ENCODE peak calls at places on chromosome 1, in seven cellular contexts. E, H, J, K, V, M and P are unnamed samples. For H3K36me3, the result is how much of the 10 kb centered on the place peaks cover.

GRCh38 chr1:2784854-2785630 is 16.5 kb downstream of the TTC34 start:
- DNase-seq in K (peak), V (no peak), M (no peak), J (no peak), E (no peak), H (no peak), P (no peak)

GRCh38 chr1:160544647-160545046 is 21.6 kb upstream of the SLAMF6 start:
- DNase-seq in V (peak), K (no peak), H (no peak), M (peak), J (peak), E (no peak), P (no peak)

GRCh38 chr1:209648931-209649776 is 3.1 kb downstream of the LAMB3 start:
- DNase-seq in E (no peak), J (no peak), V (no peak), H (peak), M (no peak), K (no peak), P (no peak)

GRCh38 chr1:26340047-26340481 is 13.9 kb downstream of the CRYBG2 start:
- DNase-seq in M (no peak), E (no peak), K (no peak), V (no peak), H (no peak), J (no peak), P (no peak)

GRCh38 chr1:172273668-172274396 is 146.7 kb upstream of the C1orf105 start:
- DNase-seq in E (no peak), H (no peak), V (no peak), J (no peak), K (no peak), M (no peak), P (no peak)

GRCh38 chr1:247613405-247613804 is 8.0 kb downstream of the OR2G3 start:
- DNase-seq in K (no peak), V (no peak), M (no peak), E (no peak), H (no peak), J (no peak), P (no peak)

GRCh38 chr1:201538618-201539551 is at the start of gene NAV1:
- DNase-seq in V (peak), K (peak), E (peak), H (peak), M (no peak), J (no peak), P (no peak)

GRCh38 chr1:226624526-226624925 is 76.0 kb downstream of the STUM start:
- DNase-seq in E (peak), K (peak), V (no peak), J (no peak), M (no peak), H (no peak), P (no peak)

GRCh38 chr1:32208891-32209309 is at the start of gene DCDC2B:
- DNase-seq in J (no peak), H (no peak), E (peak), V (peak), K (no peak), M (no peak), P (no peak)

GRCh38 chr1:198878566-198878965 is 239.7 kb downstream of the PTPRC start:
- DNase-seq in K (no peak), V (no peak), E (no peak), J (no peak), M (no peak), H (no peak), P (no peak)

GRCh38 chr1:234212764-234213406 is 160.4 kb upstream of the COA6 start:
- DNase-seq in H (no peak), K (no peak), V (peak), J (peak), E (no peak), M (no peak), P (peak)

GRCh38 chr1:37755290-37755689 is 9.6 kb downstream of the EPHA10 start:
- DNase-seq in J (no peak), H (no peak), M (no peak), V (no peak), E (no peak), K (no peak), P (no peak)

GRCh38 chr1:6348511-6349191 is 44.9 kb downstream of the ACOT7 start:
- DNase-seq in E (no peak), J (peak), K (peak), M (peak), V (no peak), H (peak), P (no peak)

GRCh38 chr1:7313081-7313546 is 458.0 kb upstream of the VAMP3 start:
- DNase-seq in V (no peak), E (no peak), K (no peak), M (no peak), J (no peak), H (peak), P (no peak)

GRCh38 chr1:26744075-26744958 is 43.4 kb upstream of the PIGV start:
- DNase-seq in J (peak), E (peak), H (peak), M (peak), K (peak), V (peak), P (peak)

GRCh38 chr1:224175615-224176014 is 7.4 kb upstream of the DEGS1 start:
- DNase-seq in H (no peak), V (peak), K (peak), M (peak), J (no peak), E (no peak), P (no peak)

GRCh38 chr1:21742578-21742977 is 40.4 kb downstream of the USP48 start:
- DNase-seq in V (no peak), J (no peak), M (no peak), K (no peak), E (no peak), H (peak), P (no peak)

GRCh38 chr1:34693081-34693480 is 61.8 kb upstream of the GJB5 start:
- DNase-seq in K (no peak), J (no peak), H (no peak), V (no peak), M (no peak), E (no peak), P (no peak)

GRCh38 chr1:116126281-116126680 is 15.1 kb downstream of the MAB21L3 start:
- DNase-seq in H (no peak), J (peak), E (no peak), K (no peak), M (no peak), V (no peak), P (no peak)

GRCh38 chr1:36699113-36699512 is 216.4 kb upstream of the CSF3R start:
- DNase-seq in H (no peak), E (no peak), J (no peak), V (no peak), K (no peak), M (no peak), P (no peak)

GRCh38 chr1:113760102-113760804 is 967 bp upstream of the PHTF1 start:
- DNase-seq in H (no peak), V (no peak), J (no peak), M (no peak), E (no peak), K (no peak), P (no peak)

GRCh38 chr1:51070011-51070410 is 32.0 kb upstream of the C1orf185 start:
- DNase-seq in V (no peak), J (no peak), K (no peak), M (no peak), H (no peak), E (no peak), P (no peak)

GRCh38 chr1:91506071-91506470 is 5.4 kb downstream of the CDC7 start:
- DNase-seq in J (no peak), M (no peak), K (no peak), E (no peak), H (no peak), V (no peak), P (no peak)

GRCh38 chr1:116465477-116465844 is 92.4 kb downstream of the ATP1A1 start:
- DNase-seq in V (no peak), M (no peak), K (no peak), E (no peak), H (no peak), J (no peak), P (no peak)

GRCh38 chr1:940121-941026 is 16.7 kb downstream of the SAMD11 start:
- DNase-seq in J (no peak), M (no peak), H (peak), E (no peak), V (peak), K (no peak), P (no peak)

GRCh38 chr1:116286541-116286971 is 86.5 kb upstream of the ATP1A1 start:
- DNase-seq in M (no peak), V (no peak), H (peak), K (no peak), E (no peak), J (no peak), P (no peak)

GRCh38 chr1:196180847-196181593 is 427.2 kb downstream of the KCNT2 start:
- DNase-seq in K (no peak), M (no peak), V (no peak), J (no peak), H (peak), E (no peak), P (no peak)

GRCh38 chr1:84253041-84253440 is 48.5 kb upstream of the SAMD13 start:
- DNase-seq in K (no peak), H (peak), V (no peak), E (no peak), M (no peak), J (no peak), P (no peak)

GRCh38 chr1:86517336-86517735 is 29.5 kb upstream of the CLCA4 start:
- DNase-seq in M (no peak), E (no peak), J (no peak), V (peak), K (no peak), H (no peak), P (no peak)

GRCh38 chr1:205438213-205439158 is 16.6 kb upstream of the LEMD1 start:
- DNase-seq in V (peak), H (peak), J (no peak), M (no peak), E (peak), K (peak), P (no peak)

GRCh38 chr1:59879556-59879955 is 47.0 kb downstream of the CYP2J2 start:
- DNase-seq in J (peak), M (peak), E (peak), V (peak), H (no peak), K (no peak), P (peak)

GRCh38 chr1:179142889-179143299 is 61.0 kb downstream of the TOR3A start:
- DNase-seq in E (no peak), M (no peak), K (no peak), V (no peak), H (peak), J (no peak), P (no peak)

GRCh38 chr1:17826165-17826488 is 71.0 kb downstream of the ACTL8 start:
- DNase-seq in H (peak), E (peak), J (no peak), K (no peak), V (peak), M (no peak), P (peak)

GRCh38 chr1:111334169-111334568 is 43.5 kb downstream of the CHIA start:
- DNase-seq in J (peak), M (peak), H (no peak), V (peak), K (peak), E (no peak), P (peak)

GRCh38 chr1:184289825-184290550 is 96.8 kb upstream of the C1orf21 start:
- DNase-seq in K (no peak), E (no peak), J (peak), H (no peak), V (peak), M (no peak), P (no peak)

GRCh38 chr1:67393240-67393639 is 37.0 kb downstream of the SERBP1 start:
- DNase-seq in V (no peak), E (no peak), J (peak), K (no peak), H (no peak), M (no peak), P (no peak)

GRCh38 chr1:32876341-32877210 is 5.9 kb upstream of the FNDC5 start:
- DNase-seq in M (peak), J (peak), H (peak), K (peak), V (peak), E (peak), P (no peak)

GRCh38 chr1:13732971-13733667 is 33.1 kb downstream of the PRDM2 start:
- DNase-seq in H (no peak), K (no peak), M (peak), E (no peak), V (no peak), J (peak), P (no peak)

GRCh38 chr1:245326396-245326795 is 171.6 kb downstream of the KIF26B start:
- DNase-seq in J (no peak), M (no peak), H (no peak), K (no peak), V (no peak), E (no peak), P (no peak)

GRCh38 chr1:223266632-223267172 is 97.3 kb downstream of the SUSD4 start:
- DNase-seq in V (no peak), H (no peak), M (no peak), K (no peak), E (no peak), J (no peak), P (no peak)

GRCh38 chr1:43363283-43363934 is 4.4 kb downstream of the ELOVL1 start:
- DNase-seq in V (no peak), J (no peak), K (no peak), E (no peak), H (no peak), M (no peak), P (no peak)
- H3K36me3 ChIP-seq in V (under half), J (under half), K (under half), E (half or more), H (half or more), M (under half), P (half or more)

DNA sequence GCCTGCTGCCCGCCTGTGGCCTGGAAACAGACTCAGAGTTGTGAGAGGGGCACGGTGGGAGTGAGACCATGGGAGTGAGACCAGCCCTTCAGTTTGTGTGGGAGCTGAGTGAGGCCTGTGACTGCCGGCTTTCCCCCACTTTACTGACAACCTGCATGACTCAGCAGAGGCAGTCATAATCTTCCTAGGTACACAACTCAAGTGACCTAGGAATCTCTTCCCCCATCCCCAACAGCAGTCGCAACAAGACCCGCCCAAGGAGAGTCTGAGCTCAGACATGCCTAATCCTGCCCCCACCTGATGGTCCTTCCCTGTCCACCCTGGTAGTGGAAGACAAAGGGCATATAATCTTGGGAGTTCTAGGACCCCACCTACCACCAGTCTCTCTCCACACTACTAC is 44.2 kb downstream of the KLHL20 start:
- DNase-seq in V (no peak), M (no peak), H (no peak), E (no peak), J (no peak), K (no peak), P (no peak)
- H3K36me3 ChIP-seq in V (under half), M (under half), H (half or more), E (half or more), J (under half), K (under half), P (under half)

DNA sequence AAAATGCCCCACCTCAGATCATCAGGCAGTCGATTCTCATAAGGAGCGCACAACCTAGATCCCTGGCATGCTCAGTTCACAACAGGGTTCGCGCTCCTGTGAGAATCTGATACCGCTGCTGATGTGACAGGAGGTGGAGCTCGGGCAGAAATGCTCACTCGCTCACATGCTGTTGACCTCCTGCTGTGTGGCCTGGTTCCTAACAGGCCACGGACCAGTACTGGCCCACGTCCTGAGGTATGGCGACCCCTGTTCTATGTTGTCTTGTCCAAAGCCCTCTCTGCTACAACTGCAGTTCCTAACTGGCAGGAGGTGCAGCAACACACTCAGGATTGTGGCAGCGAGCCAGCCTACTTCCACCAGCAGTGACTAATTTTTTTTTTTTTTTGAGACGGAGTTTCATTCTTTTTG is 70.6 kb downstream of the CLSTN1 start:
- DNase-seq in E (no peak), H (no peak), M (no peak), K (no peak), J (no peak), V (no peak), P (no peak)
- H3K36me3 ChIP-seq in E (half or more), H (under half), M (under half), K (under half), J (under half), V (under half), P (under half)

DNA sequence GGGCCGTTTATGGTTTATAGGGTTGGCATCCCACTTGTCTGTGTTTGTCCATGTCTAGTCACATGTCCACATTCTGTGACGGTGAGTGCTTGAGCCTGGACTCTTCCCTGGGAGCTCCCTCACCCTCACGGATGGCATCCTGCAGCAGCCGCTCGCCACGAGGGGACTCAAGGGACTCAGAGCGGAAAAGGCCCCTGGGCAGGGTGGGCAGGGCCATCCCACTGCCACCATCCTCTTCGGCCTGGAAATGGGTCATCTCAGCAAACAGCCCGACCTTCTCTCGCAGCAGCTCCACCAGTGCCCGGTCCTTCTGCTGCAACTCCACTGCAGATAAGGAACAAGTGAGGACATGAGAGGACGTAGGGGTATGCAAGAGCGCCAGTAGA is 11.1 kb downstream of the RXFP4 start:
- DNase-seq in K (peak), V (no peak), H (no peak), E (no peak), J (no peak), M (no peak), P (no peak)
- H3K36me3 ChIP-seq in K (under half), V (half or more), H (half or more), E (half or more), J (under half), M (half or more), P (half or more)

DNA sequence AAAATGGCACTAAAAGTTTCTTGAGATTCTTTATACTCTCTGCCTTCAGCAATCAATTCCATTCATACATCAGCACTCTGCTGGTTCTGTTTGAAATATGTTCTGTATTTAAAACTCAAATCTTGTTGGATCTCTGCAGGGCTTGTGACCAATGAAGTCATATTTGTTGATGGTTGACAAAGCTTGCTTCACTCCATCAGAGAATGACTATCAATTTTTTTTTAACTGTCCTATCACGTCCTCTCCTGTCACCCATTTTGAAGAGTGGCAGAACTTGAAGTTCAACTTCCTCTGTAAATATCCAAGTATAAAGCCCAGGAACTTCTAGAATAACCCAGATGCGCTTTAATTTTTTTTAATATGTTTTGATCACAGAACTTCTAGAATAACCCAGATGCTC is 10.9 kb downstream of the PRDX6 start:
- DNase-seq in K (no peak), H (no peak), E (no peak), V (no peak), J (no peak), M (no peak), P (no peak)
- H3K36me3 ChIP-seq in K (under half), H (half or more), E (half or more), V (half or more), J (under half), M (under half), P (half or more)

GRCh38 chr1:96472471-96472870 is 249.1 kb upstream of the PTBP2 start:
- DNase-seq in V (no peak), J (no peak), E (no peak), H (peak), K (no peak), M (no peak), P (no peak)

GRCh38 chr1:96478228-96478627 is 243.4 kb upstream of the PTBP2 start:
- DNase-seq in V (no peak), J (no peak), K (no peak), H (no peak), M (no peak), E (no peak), P (no peak)

GRCh38 chr1:96474985-96475743 is 246.4 kb upstream of the PTBP2 start:
- DNase-seq in H (no peak), V (peak), J (no peak), E (no peak), M (no peak), K (no peak), P (peak)

GRCh38 chr1:96475882-96476281 is 245.7 kb upstream of the PTBP2 start:
- DNase-seq in E (no peak), M (no peak), J (no peak), V (no peak), K (no peak), H (no peak), P (no peak)

GRCh38 chr1:96473791-96474452 is 247.7 kb upstream of the PTBP2 start:
- DNase-seq in K (no peak), H (peak), E (no peak), V (no peak), M (no peak), J (no peak), P (peak)
- H3K36me3 ChIP-seq in K (under half), H (under half), E (under half), V (under half), M (under half), J (under half), P (under half)

DNA sequence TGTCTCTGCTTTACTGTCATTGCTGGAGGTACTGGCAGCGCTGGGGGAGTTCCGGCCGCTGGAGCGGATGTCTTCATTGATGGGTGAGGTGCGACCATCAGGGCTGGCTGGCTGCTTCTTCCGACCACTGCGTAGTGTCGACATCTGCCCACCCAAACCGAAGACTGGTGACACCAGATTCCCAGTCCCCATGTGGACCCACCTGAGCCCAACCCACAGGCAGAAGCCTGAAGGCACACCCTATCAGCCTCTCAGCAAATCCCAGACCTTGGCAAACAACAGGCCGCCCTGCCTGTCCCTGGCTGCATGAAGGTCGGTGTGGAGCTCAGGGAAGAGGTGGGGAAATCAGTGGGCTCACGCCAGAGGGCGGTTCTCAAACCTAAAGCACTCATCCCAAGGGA is 44.8 kb downstream of the SLC45A1 start:
- DNase-seq in V (no peak), E (no peak), K (no peak), M (no peak), J (no peak), H (no peak), P (no peak)
- H3K36me3 ChIP-seq in V (under half), E (half or more), K (under half), M (half or more), J (under half), H (half or more), P (half or more)

DNA sequence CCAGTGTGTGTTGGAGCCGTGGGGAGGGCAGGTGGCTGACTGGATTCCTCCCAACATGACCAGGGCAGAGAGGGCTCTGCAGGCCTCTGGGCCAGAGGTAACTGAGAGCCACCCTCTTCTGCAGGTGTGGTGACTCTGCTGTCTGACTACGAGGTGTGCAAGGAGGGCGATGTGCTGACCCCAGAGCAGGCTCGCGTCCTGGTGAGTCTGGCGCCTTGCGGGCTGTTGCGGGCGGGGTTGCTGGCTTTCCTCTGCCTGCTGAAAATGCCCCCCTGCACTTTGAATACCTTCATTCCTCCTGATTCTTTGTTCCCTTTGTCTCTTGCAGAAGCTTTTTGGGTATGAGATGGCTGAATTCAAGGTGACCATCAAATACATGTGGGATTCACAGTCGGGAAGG is 6.7 kb downstream of the MRTO4 start:
- DNase-seq in H (no peak), V (no peak), E (no peak), J (no peak), M (no peak), K (no peak), P (no peak)
- H3K36me3 ChIP-seq in H (half or more), V (under half), E (half or more), J (under half), M (under half), K (under half), P (half or more)